ENCODE peak calls at places on chromosomes 1 and 21, in seven cellular contexts. D is GM23338; J is neural progenitor cell; O is effector memory CD4-positive, alpha-beta T cell; E is IMR-90; B is H9; F is SJSA1. G is an unnamed sample.

GRCh38 chr1:182614796-182615451 is 10.7 kb upstream of the RGS16 start:
- DNase-seq in B (peak; percentile 72), J (peak; percentile 84), O (peak; percentile 33), F (peak; percentile 95), E (peak; percentile 79), D (peak; percentile 78), G (peak; percentile 12)

GRCh38 chr1:228546541-228547463 is 59.6 kb downstream of the RNF187 start:
- DNase-seq in B (no peak), E (no peak), D (no peak), F (no peak), O (no peak), J (no peak), G (no peak)

GRCh38 chr1:108079550-108079949 is 114.6 kb upstream of the VAV3 start:
- DNase-seq in B (no peak), J (no peak), D (peak; percentile 18), F (no peak), O (no peak), E (no peak), G (peak; percentile 69)

GRCh38 chr1:40438391-40439015 is 11.8 kb upstream of the ZFP69B start:
- DNase-seq in J (peak; percentile 38), D (peak; percentile 73), F (no peak), O (peak; percentile 5), E (peak; percentile 16), B (no peak), G (no peak)

GRCh38 chr1:157626099-157626498 is 28.2 kb upstream of the FCRL4 start:
- DNase-seq in E (no peak), F (no peak), B (peak; percentile 70), D (peak; percentile 82), O (no peak), J (peak; percentile 45), G (peak; percentile 22)

GRCh38 chr1:80982831-80983230 is 817.9 kb upstream of the ADGRL2 start:
- DNase-seq in D (no peak), E (no peak), O (no peak), B (no peak), J (no peak), F (no peak), G (no peak)

GRCh38 chr1:151919246-151919645 is 9.9 kb upstream of the THEM4 start:
- DNase-seq in O (no peak), B (no peak), F (no peak), E (no peak), J (no peak), D (no peak), G (no peak)

GRCh38 chr1:7290971-7291970 is 479.8 kb upstream of the VAMP3 start:
- DNase-seq in E (peak; percentile 69), D (no peak), F (peak; percentile 29), O (no peak), J (no peak), B (no peak), G (no peak)

GRCh38 chr1:162138107-162138506 is 68.6 kb downstream of the NOS1AP start:
- DNase-seq in D (no peak), O (no peak), F (no peak), E (no peak), B (no peak), J (no peak), G (no peak)

GRCh38 chr1:8408151-8408839 is 90.4 kb downstream of the SLC45A1 start:
- DNase-seq in D (peak; percentile 53), B (no peak), E (peak; percentile 84), J (peak; percentile 35), O (no peak), F (no peak), G (no peak)

GRCh38 chr1:156496211-156496761 is 4.3 kb downstream of the MEF2D start:
- DNase-seq in B (no peak), O (no peak), E (peak; percentile 28), F (no peak), D (no peak), J (no peak), G (no peak)

GRCh38 chr1:4093856-4094565 is 193.9 kb upstream of the C1orf174 start:
- DNase-seq in O (no peak), F (no peak), E (no peak), J (no peak), B (no peak), D (no peak), G (no peak)

GRCh38 chr1:244450597-244451538 is 841 bp downstream of the ADSS2 start:
- DNase-seq in O (peak; percentile 43), J (peak; percentile 57), D (peak; percentile 42), F (peak; percentile 65), B (peak; percentile 31), E (peak; percentile 89), G (peak; percentile 52)

GRCh38 chr1:6334261-6334993 is 59.1 kb downstream of the ACOT7 start:
- DNase-seq in D (no peak), O (no peak), E (no peak), J (no peak), F (no peak), B (no peak), G (no peak)

GRCh38 chr1:171221665-171222591 is 26.4 kb upstream of the FMO1 start:
- DNase-seq in E (peak; percentile 22), B (no peak), F (no peak), O (no peak), D (no peak), J (no peak), G (no peak)

GRCh38 chr1:211024901-211025300 is 109.0 kb downstream of the KCNH1 start:
- DNase-seq in O (no peak), E (no peak), J (no peak), B (no peak), D (no peak), F (no peak), G (no peak)

GRCh38 chr1:6986281-6986680 is 201.0 kb downstream of the CAMTA1 start:
- DNase-seq in E (no peak), J (no peak), F (no peak), B (no peak), D (no peak), O (no peak), G (no peak)

GRCh38 chr1:54229281-54229891 is 29.4 kb downstream of the MRPL37 start:
- DNase-seq in E (peak; percentile 72), F (no peak), D (no peak), J (no peak), B (no peak), O (no peak), G (no peak)

GRCh38 chr1:162349635-162350330 is 26.9 kb downstream of the SPATA46 start:
- DNase-seq in O (no peak), D (no peak), J (no peak), F (peak; percentile 55), B (no peak), E (peak; percentile 77), G (no peak)

GRCh38 chr21:17527240-17527639 is 14.4 kb downstream of the CXADR start:
- DNase-seq in J (no peak), O (no peak), F (no peak), E (peak; percentile 41), B (no peak), D (no peak), G (no peak)

GRCh38 chr1:158121604-158122254 is 59.0 kb upstream of the CD1D start:
- DNase-seq in D (peak; percentile 88), J (peak; percentile 82), B (peak; percentile 79), E (peak; percentile 46), O (no peak), F (no peak), G (no peak)

GRCh38 chr1:97433520-97434175 is 487.2 kb downstream of the DPYD start:
- DNase-seq in B (no peak), D (no peak), E (peak; percentile 93), F (no peak), J (no peak), O (no peak), G (no peak)

GRCh38 chr1:151428068-151428467 is 28.7 kb downstream of the PSMB4 start:
- DNase-seq in F (no peak), J (no peak), O (no peak), B (no peak), D (no peak), E (no peak), G (no peak)

GRCh38 chr1:28417441-28418277 is 48.1 kb downstream of the PHACTR4 start:
- DNase-seq in F (peak; percentile 60), J (no peak), E (peak; percentile 65), D (no peak), O (no peak), B (no peak), G (no peak)

DNA sequence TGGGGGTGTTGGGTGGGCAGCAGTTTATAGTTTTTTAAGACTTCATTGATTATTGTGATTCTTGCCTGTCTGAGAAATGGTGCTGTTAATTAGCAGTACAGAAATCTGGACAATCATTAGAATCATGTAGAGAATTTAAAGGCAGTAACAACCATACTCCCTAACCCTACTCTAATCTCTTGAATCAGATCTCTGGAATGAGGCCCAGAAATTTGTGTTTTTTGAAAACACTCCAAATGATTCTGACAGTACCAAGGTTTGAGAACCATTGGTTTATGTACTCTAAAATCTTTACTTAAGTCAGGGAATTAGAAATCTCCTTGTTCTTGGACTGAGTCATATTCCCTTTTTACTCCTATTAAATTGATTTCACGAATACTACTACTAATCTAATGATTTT is 24.0 kb downstream of the FNBP1L start:
- DNase-seq in E (peak; percentile 86), B (no peak), F (no peak), O (no peak), J (no peak), D (no peak), G (no peak)
- H3K27ac ChIP-seq in E (no peak overlapping the region), B (no peak overlapping the region), F (no peak overlapping the region), O (no peak overlapping the region), J (no peak overlapping the region), D (peak overlapping the region; percentile 12), G (no peak overlapping the region)

DNA sequence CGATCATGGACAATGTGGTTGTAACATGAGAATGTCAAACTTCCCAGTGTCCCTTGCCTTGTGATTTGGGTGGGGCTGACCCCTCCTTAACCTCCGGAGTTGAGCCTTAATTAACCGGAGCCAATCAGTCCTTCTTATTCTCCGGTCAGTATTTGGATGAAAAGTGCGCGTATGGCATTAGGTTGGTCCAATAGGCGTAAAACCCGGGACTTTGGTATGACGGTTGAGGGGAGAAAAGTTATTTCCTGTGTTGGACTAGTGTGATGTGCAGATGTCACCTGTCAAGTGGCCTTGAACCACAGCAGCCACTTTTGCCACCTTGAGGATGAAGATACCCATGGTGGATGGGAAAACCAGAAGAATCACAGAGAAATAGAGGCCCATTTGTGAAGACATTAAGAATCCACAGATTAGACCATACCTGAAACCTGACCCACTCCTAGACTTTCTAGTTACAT is 5.1 kb downstream of the PAFAH2 start:
- DNase-seq in F (no peak), J (no peak), B (no peak), O (no peak), D (no peak), E (no peak), G (no peak)
- H3K4me1 ChIP-seq in F (peaks cover 8% of the 10 kb centered on the region), J (peaks cover 7% of the 10 kb centered on the region), B (peaks cover 3% of the 10 kb centered on the region), O (peaks cover 17% of the 10 kb centered on the region), D (peaks cover 7% of the 10 kb centered on the region), E (peaks cover 14% of the 10 kb centered on the region), G (peaks cover 57% of the 10 kb centered on the region)

GRCh38 chr1:58848818-58849411 is 65.1 kb upstream of the JUN start:
- DNase-seq in D (peak; percentile 6), F (peak; percentile 99), J (peak; percentile 13), E (peak; percentile 98), B (peak; percentile 60), O (no peak), G (no peak)
- H3K27ac ChIP-seq in D (no peak overlapping the region), F (peak overlapping the region; percentile 77), J (no peak overlapping the region), E (peak overlapping the region; percentile 46), B (no peak overlapping the region), O (no peak overlapping the region), G (no peak overlapping the region)

GRCh38 chr21:39080366-39080765 is 102.9 kb downstream of the PSMG1 start:
- DNase-seq in F (no peak), J (no peak), B (no peak), O (no peak), E (no peak), D (no peak), G (no peak)
- H3K4me1 ChIP-seq in F (peaks cover 13% of the 10 kb centered on the region), J (no peaks in the 10 kb centered on the region), B (peaks cover 8% of the 10 kb centered on the region), O (no peaks in the 10 kb centered on the region), E (peaks cover 4% of the 10 kb centered on the region), D (peaks cover 4% of the 10 kb centered on the region), G (no peaks in the 10 kb centered on the region)

G was measured in CD8-positive, alpha-beta T cell.